ENCODE peak calls at places on chromosomes 4 and X, in four cellular contexts. One of them, this sample, is unnamed.

GRCh38 chr4:110361921-110362320 is 114.0 kb upstream of the ENPEP start:
- DNase-seq in right atrium auricular region: no peak
- DNase-seq in breast epithelium: no peak
- DNase-seq in cardiac fibroblast: peak
- DNase-seq in this sample: peak

GRCh38 chr4:94244829-94245185 is 37.1 kb downstream of the SMARCAD1 start:
- DNase-seq in right atrium auricular region: no peak
- DNase-seq in breast epithelium: no peak
- DNase-seq in cardiac fibroblast: no peak
- DNase-seq in this sample: no peak

GRCh38 chrX:115499112-115499805 is 61.7 kb upstream of the PLS3 start:
- DNase-seq in right atrium auricular region: no peak
- DNase-seq in breast epithelium: no peak
- DNase-seq in cardiac fibroblast: peak
- DNase-seq in this sample: peak

GRCh38 chr4:3414421-3415279 is 27.1 kb upstream of the HGFAC start:
- DNase-seq in right atrium auricular region: no peak
- DNase-seq in breast epithelium: no peak
- DNase-seq in cardiac fibroblast: no peak
- DNase-seq in this sample: no peak

GRCh38 chr4:124958812-124959211 is 246.3 kb upstream of the ANKRD50 start:
- DNase-seq in right atrium auricular region: no peak
- DNase-seq in breast epithelium: no peak
- DNase-seq in cardiac fibroblast: no peak
- DNase-seq in this sample: no peak

GRCh38 chr4:123284166-123284565 is 112.4 kb upstream of the SPRY1 start:
- DNase-seq in right atrium auricular region: no peak
- DNase-seq in breast epithelium: no peak
- DNase-seq in cardiac fibroblast: peak
- DNase-seq in this sample: no peak

GRCh38 chrX:73577368-73577767 is 14.4 kb downstream of the CHIC1 start:
- DNase-seq in right atrium auricular region: no peak
- DNase-seq in breast epithelium: no peak
- DNase-seq in cardiac fibroblast: peak
- DNase-seq in this sample: peak

GRCh38 chr4:138981930-138982390 is 33.6 kb upstream of the NOCT start:
- DNase-seq in right atrium auricular region: peak
- DNase-seq in breast epithelium: no peak
- DNase-seq in cardiac fibroblast: peak
- DNase-seq in this sample: peak

GRCh38 chrX:22135171-22135711 is 103.1 kb downstream of the PHEX start:
- DNase-seq in right atrium auricular region: no peak
- DNase-seq in breast epithelium: peak
- DNase-seq in cardiac fibroblast: peak
- DNase-seq in this sample: peak

GRCh38 chrX:102899940-102900916 is 36.8 kb upstream of the RAB40AL start:
- DNase-seq in right atrium auricular region: no peak
- DNase-seq in breast epithelium: peak
- DNase-seq in cardiac fibroblast: peak
- DNase-seq in this sample: peak

GRCh38 chr4:85772470-85772869 is 297.5 kb downstream of the ARHGAP24 start:
- DNase-seq in right atrium auricular region: no peak
- DNase-seq in breast epithelium: no peak
- DNase-seq in cardiac fibroblast: peak
- DNase-seq in this sample: no peak

GRCh38 chr4:3833326-3833989 is 67.3 kb downstream of the ADRA2C start:
- DNase-seq in right atrium auricular region: no peak
- DNase-seq in breast epithelium: no peak
- DNase-seq in cardiac fibroblast: no peak
- DNase-seq in this sample: no peak

DNA sequence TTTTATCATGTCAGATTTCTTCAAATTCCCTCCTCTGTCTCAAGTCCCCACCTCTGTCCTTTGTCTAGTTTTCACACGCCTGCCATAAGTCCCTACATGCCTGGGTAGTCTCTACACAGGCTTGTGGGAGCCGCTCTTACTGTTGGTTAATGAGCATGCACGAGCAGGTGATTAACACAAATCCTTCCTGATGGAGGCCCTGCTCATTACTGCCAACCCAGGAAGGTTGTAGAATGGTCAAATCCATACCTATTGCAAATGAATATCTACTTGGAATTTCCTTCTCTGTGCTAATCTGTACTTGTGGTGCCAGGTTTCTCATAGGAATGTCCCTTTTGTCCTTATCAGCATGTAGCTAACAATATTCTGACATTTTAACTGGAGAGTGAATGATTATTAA is 208.4 kb upstream of the HDX start:
- DNase-seq in right atrium auricular region: no peak
- DNase-seq in breast epithelium: no peak
- DNase-seq in cardiac fibroblast: no peak
- DNase-seq in this sample: no peak
- TF ChIP-seq CTCF in right atrium auricular region: no peak
- TF ChIP-seq CTCF in breast epithelium: no peak
- TF ChIP-seq CTCF in cardiac fibroblast: no peak
- TF ChIP-seq CTCF in this sample: no peak

DNA sequence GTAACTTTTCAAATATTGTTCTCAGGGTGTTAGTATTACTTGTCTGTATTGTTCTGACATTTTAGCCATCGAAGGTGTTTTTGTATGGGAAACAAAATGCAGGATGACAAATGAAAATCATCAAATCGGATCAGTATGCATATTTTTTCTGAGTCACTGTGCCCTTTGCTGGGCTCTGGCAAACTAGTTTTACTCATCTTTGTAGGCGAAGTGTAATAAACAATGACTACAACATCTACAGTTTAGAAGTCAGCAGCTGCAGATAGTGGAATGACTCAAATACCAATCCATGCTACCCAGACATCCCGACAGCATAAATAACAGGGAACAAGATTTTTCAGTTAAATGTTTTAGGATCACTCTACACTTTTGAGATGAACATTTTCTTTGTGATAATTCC is 557.3 kb upstream of the TENM3 start:
- DNase-seq in right atrium auricular region: no peak
- DNase-seq in breast epithelium: no peak
- DNase-seq in cardiac fibroblast: peak
- DNase-seq in this sample: peak
- H3K4me3 ChIP-seq in right atrium auricular region: no peak
- H3K4me3 ChIP-seq in breast epithelium: no peak
- H3K4me3 ChIP-seq in cardiac fibroblast: no peak
- H3K4me3 ChIP-seq in this sample: no peak

GRCh38 chr4:75490155-75490554 is 24.0 kb downstream of the RCHY1 start:
- DNase-seq in right atrium auricular region: no peak
- DNase-seq in breast epithelium: no peak
- DNase-seq in cardiac fibroblast: peak
- DNase-seq in this sample: peak
- TF ChIP-seq CTCF in right atrium auricular region: no peak
- TF ChIP-seq CTCF in breast epithelium: no peak
- TF ChIP-seq CTCF in cardiac fibroblast: peak
- TF ChIP-seq CTCF in this sample: peak

GRCh38 chr4:6472008-6472386 is 417 bp downstream of the PPP2R2C start:
- DNase-seq in right atrium auricular region: peak
- DNase-seq in breast epithelium: peak
- DNase-seq in cardiac fibroblast: no peak
- DNase-seq in this sample: no peak
- H3K4me3 ChIP-seq in right atrium auricular region: no peak
- H3K4me3 ChIP-seq in breast epithelium: peak
- H3K4me3 ChIP-seq in cardiac fibroblast: no peak
- H3K4me3 ChIP-seq in this sample: no peak

GRCh38 chrX:53279296-53280237 is 1.8 kb downstream of the IQSEC2 start:
- DNase-seq in right atrium auricular region: no peak
- DNase-seq in breast epithelium: no peak
- DNase-seq in cardiac fibroblast: no peak
- DNase-seq in this sample: no peak
- TF ChIP-seq CTCF in right atrium auricular region: no peak
- TF ChIP-seq CTCF in breast epithelium: no peak
- TF ChIP-seq CTCF in cardiac fibroblast: no peak
- TF ChIP-seq CTCF in this sample: peak

DNA sequence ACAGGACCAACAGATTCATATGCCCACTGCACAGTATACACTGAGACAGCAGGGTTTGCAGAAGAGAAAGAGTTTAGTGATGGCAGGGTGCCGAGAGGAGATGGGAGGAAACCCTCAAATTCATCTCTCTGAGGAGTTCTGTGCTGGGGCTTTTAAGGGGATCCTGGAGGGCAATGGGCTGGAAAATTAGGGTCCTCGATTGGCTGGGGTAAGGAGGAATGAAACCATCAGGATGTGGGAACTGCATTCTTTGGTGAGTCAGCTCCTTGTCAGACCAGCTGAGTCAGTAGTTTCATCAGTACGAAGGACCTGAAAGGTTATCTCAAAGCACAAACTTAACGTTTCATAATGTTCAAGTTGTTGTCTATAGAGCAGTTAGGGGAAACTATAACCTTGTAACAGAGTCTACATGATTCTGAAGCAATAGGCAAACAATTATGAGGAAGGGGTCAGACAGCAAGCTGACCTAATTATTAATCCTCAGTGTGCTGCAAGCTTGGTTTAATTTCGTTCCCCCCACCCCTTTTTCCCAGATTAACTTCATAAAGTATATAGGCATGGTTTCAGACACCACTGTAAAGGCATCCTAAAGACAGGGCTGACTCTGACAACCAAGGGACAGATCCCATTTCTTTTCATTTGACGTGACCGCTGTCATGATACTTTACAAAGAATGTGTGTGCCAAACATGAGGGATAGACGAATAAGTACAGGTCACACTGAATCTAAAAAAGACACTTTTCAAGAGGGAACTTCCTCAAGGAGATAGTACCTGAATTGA is 1.5 kb upstream of the MSMO1 start:
- DNase-seq in right atrium auricular region: no peak
- DNase-seq in breast epithelium: no peak
- DNase-seq in cardiac fibroblast: peak
- DNase-seq in this sample: peak
- H3K4me3 ChIP-seq in right atrium auricular region: no peak
- H3K4me3 ChIP-seq in breast epithelium: peak
- H3K4me3 ChIP-seq in cardiac fibroblast: no peak
- H3K4me3 ChIP-seq in this sample: peak

GRCh38 chr4:143531368-143531767 is 17.9 kb downstream of the SMARCA5 start:
- DNase-seq in right atrium auricular region: no peak
- DNase-seq in breast epithelium: no peak
- DNase-seq in cardiac fibroblast: peak
- DNase-seq in this sample: no peak
- TF ChIP-seq CTCF in right atrium auricular region: no peak
- TF ChIP-seq CTCF in breast epithelium: no peak
- TF ChIP-seq CTCF in cardiac fibroblast: peak
- TF ChIP-seq CTCF in this sample: peak

GRCh38 chrX:49059209-49060191 is 701 bp downstream of the CCDC120 start:
- DNase-seq in right atrium auricular region: no peak
- DNase-seq in breast epithelium: no peak
- DNase-seq in cardiac fibroblast: no peak
- DNase-seq in this sample: no peak

GRCh38 chrX:49061916-49062315 is 3.1 kb downstream of the CCDC120 start:
- DNase-seq in right atrium auricular region: no peak
- DNase-seq in breast epithelium: no peak
- DNase-seq in cardiac fibroblast: no peak
- DNase-seq in this sample: no peak

GRCh38 chrX:49061490-49061889 is 2.7 kb downstream of the CCDC120 start:
- DNase-seq in right atrium auricular region: no peak
- DNase-seq in breast epithelium: no peak
- DNase-seq in cardiac fibroblast: no peak
- DNase-seq in this sample: no peak

GRCh38 chrX:49060914-49061313 is 2.1 kb downstream of the CCDC120 start:
- DNase-seq in right atrium auricular region: no peak
- DNase-seq in breast epithelium: no peak
- DNase-seq in cardiac fibroblast: no peak
- DNase-seq in this sample: no peak

DNA sequence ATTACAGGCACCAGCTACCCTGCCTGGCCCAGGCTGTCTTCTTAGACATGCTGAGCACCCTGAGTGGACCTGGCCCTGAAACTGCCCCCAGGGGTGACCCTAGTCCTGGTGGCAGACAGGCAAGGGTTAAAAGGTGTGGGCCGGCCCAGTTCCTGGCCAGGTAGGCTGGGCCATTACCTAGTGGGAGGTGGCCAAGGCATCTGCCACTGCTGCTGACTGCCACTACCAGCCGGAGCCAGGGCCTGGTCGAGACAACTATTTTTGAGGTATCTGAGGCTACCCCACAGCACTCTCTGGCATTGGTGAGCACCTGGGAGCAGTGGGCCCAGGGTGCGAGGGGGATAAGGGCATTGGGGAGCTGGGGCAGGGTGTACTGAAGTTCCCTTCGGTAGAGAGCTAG is at the start of gene CCDC120:
- DNase-seq in right atrium auricular region: no peak
- DNase-seq in breast epithelium: no peak
- DNase-seq in cardiac fibroblast: no peak
- DNase-seq in this sample: no peak
- H3K4me3 ChIP-seq in right atrium auricular region: no peak
- H3K4me3 ChIP-seq in breast epithelium: peak
- H3K4me3 ChIP-seq in cardiac fibroblast: no peak
- H3K4me3 ChIP-seq in this sample: no peak

GRCh38 chr4:6763330-6763851 is 19.1 kb upstream of the KIAA0232 start:
- DNase-seq in right atrium auricular region: no peak
- DNase-seq in breast epithelium: peak
- DNase-seq in cardiac fibroblast: no peak
- DNase-seq in this sample: no peak
- TF ChIP-seq CTCF in right atrium auricular region: no peak
- TF ChIP-seq CTCF in breast epithelium: peak
- TF ChIP-seq CTCF in cardiac fibroblast: peak
- TF ChIP-seq CTCF in this sample: peak

GRCh38 chr4:181968371-181968770 is 274.8 kb upstream of the TENM3 start:
- DNase-seq in right atrium auricular region: no peak
- DNase-seq in breast epithelium: no peak
- DNase-seq in cardiac fibroblast: peak
- DNase-seq in this sample: peak

GRCh38 chr4:181971973-181972372 is 271.2 kb upstream of the TENM3 start:
- DNase-seq in right atrium auricular region: no peak
- DNase-seq in breast epithelium: no peak
- DNase-seq in cardiac fibroblast: peak
- DNase-seq in this sample: peak

GRCh38 chr4:181967401-181967800 is 275.8 kb upstream of the TENM3 start:
- DNase-seq in right atrium auricular region: no peak
- DNase-seq in breast epithelium: no peak
- DNase-seq in cardiac fibroblast: no peak
- DNase-seq in this sample: no peak

GRCh38 chr4:181970356-181970755 is 272.8 kb upstream of the TENM3 start:
- DNase-seq in right atrium auricular region: no peak
- DNase-seq in breast epithelium: no peak
- DNase-seq in cardiac fibroblast: no peak
- DNase-seq in this sample: no peak

DNA sequence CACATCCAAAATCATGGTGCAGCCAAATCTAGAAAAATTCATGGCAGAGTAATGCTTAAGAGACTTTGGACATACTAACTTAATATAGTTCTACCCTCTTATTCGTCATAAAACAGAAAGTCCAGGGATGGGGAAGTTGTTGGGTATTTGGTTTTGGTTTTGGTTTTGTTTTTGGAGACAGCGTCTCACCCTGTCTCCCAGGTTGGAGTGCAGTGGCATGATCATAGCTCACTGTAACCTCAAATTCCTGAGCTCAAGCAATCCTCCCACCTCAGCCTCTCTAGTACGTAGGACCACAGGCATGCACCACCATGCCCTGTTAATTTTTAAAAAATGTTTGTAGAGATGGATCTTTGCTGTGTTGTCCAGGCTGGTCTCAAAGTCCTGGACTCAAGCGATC is 271.8 kb upstream of the TENM3 start:
- DNase-seq in right atrium auricular region: no peak
- DNase-seq in breast epithelium: no peak
- DNase-seq in cardiac fibroblast: no peak
- DNase-seq in this sample: no peak
- H3K4me3 ChIP-seq in right atrium auricular region: no peak
- H3K4me3 ChIP-seq in breast epithelium: no peak
- H3K4me3 ChIP-seq in cardiac fibroblast: no peak
- H3K4me3 ChIP-seq in this sample: no peak

This sample was measured in fibroblast of villous mesenchyme.